ENCODE peak calls at places on chromosomes 5 and 9, in seven cellular contexts. One of them, this sample, is unnamed. For H3K4me1, the result is how much of the 10 kb centered on the place peaks cover.

GRCh38 chr5:68074048-68074632 is 141.4 kb upstream of the PIK3R1 start:
- DNase-seq in A549: no peak
- DNase-seq in tibial nerve: peak
- DNase-seq in breast epithelium: no peak
- DNase-seq in vagina: no peak
- DNase-seq in body of pancreas: peak
- DNase-seq in tibial artery: no peak
- DNase-seq in this sample: no peak

GRCh38 chr5:83589786-83590185 is 118.2 kb downstream of the VCAN start:
- DNase-seq in body of pancreas: no peak
- DNase-seq in A549: no peak
- DNase-seq in tibial artery: no peak
- DNase-seq in breast epithelium: no peak
- DNase-seq in tibial nerve: no peak
- DNase-seq in vagina: no peak
- DNase-seq in this sample: no peak

GRCh38 chr5:6175172-6175855 is 203.0 kb downstream of the MED10 start:
- DNase-seq in breast epithelium: no peak
- DNase-seq in body of pancreas: no peak
- DNase-seq in tibial artery: no peak
- DNase-seq in tibial nerve: no peak
- DNase-seq in vagina: peak
- DNase-seq in A549: no peak
- DNase-seq in this sample: no peak

GRCh38 chr5:172760933-172761332 is 10.1 kb downstream of the DUSP1 start:
- DNase-seq in tibial artery: no peak
- DNase-seq in tibial nerve: no peak
- DNase-seq in A549: no peak
- DNase-seq in body of pancreas: no peak
- DNase-seq in breast epithelium: no peak
- DNase-seq in vagina: no peak
- DNase-seq in this sample: no peak

GRCh38 chr5:115309751-115310370 is 13.4 kb upstream of the CCDC112 start:
- DNase-seq in tibial nerve: no peak
- DNase-seq in tibial artery: no peak
- DNase-seq in body of pancreas: no peak
- DNase-seq in vagina: no peak
- DNase-seq in breast epithelium: no peak
- DNase-seq in A549: peak
- DNase-seq in this sample: no peak

GRCh38 chr9:18504707-18505106 is 30.8 kb downstream of the ADAMTSL1 start:
- DNase-seq in breast epithelium: no peak
- DNase-seq in tibial nerve: no peak
- DNase-seq in body of pancreas: no peak
- DNase-seq in A549: no peak
- DNase-seq in vagina: no peak
- DNase-seq in tibial artery: no peak
- DNase-seq in this sample: no peak

GRCh38 chr5:181241393-181241975 is 2.2 kb downstream of the RACK1 start:
- DNase-seq in body of pancreas: no peak
- DNase-seq in A549: peak
- DNase-seq in tibial nerve: no peak
- DNase-seq in tibial artery: peak
- DNase-seq in breast epithelium: no peak
- DNase-seq in vagina: no peak
- DNase-seq in this sample: peak

GRCh38 chr5:127987354-127988148 is 96.0 kb upstream of the SLC12A2 start:
- DNase-seq in body of pancreas: no peak
- DNase-seq in vagina: no peak
- DNase-seq in A549: no peak
- DNase-seq in breast epithelium: no peak
- DNase-seq in tibial artery: no peak
- DNase-seq in tibial nerve: no peak
- DNase-seq in this sample: no peak

GRCh38 chr9:893843-894420 is 52.4 kb downstream of the DMRT1 start:
- DNase-seq in vagina: no peak
- DNase-seq in tibial artery: peak
- DNase-seq in A549: peak
- DNase-seq in breast epithelium: no peak
- DNase-seq in tibial nerve: no peak
- DNase-seq in body of pancreas: peak
- DNase-seq in this sample: peak

GRCh38 chr5:145246961-145247744 is 588.0 kb downstream of the PRELID2 start:
- DNase-seq in body of pancreas: no peak
- DNase-seq in breast epithelium: no peak
- DNase-seq in A549: no peak
- DNase-seq in tibial nerve: no peak
- DNase-seq in vagina: no peak
- DNase-seq in tibial artery: no peak
- DNase-seq in this sample: no peak

GRCh38 chr9:96217358-96217755 is 84.6 kb downstream of the HSD17B3 start:
- DNase-seq in breast epithelium: no peak
- DNase-seq in tibial artery: no peak
- DNase-seq in vagina: no peak
- DNase-seq in body of pancreas: peak
- DNase-seq in tibial nerve: no peak
- DNase-seq in A549: no peak
- DNase-seq in this sample: no peak

GRCh38 chr9:7570107-7570720 is 229.4 kb downstream of the DMAC1 start:
- DNase-seq in A549: peak
- DNase-seq in body of pancreas: peak
- DNase-seq in tibial nerve: peak
- DNase-seq in vagina: no peak
- DNase-seq in tibial artery: peak
- DNase-seq in breast epithelium: no peak
- DNase-seq in this sample: peak

GRCh38 chr5:163571755-163572154 is 66.3 kb downstream of the MAT2B start:
- DNase-seq in vagina: no peak
- DNase-seq in breast epithelium: no peak
- DNase-seq in body of pancreas: no peak
- DNase-seq in tibial artery: no peak
- DNase-seq in A549: no peak
- DNase-seq in tibial nerve: no peak
- DNase-seq in this sample: no peak

GRCh38 chr5:115419794-115420585 is 123.5 kb upstream of the CCDC112 start:
- DNase-seq in A549: peak
- DNase-seq in breast epithelium: no peak
- DNase-seq in body of pancreas: peak
- DNase-seq in tibial artery: no peak
- DNase-seq in vagina: no peak
- DNase-seq in tibial nerve: no peak
- DNase-seq in this sample: no peak

GRCh38 chr5:141623197-141623596 is 4.4 kb upstream of the DIAPH1 start:
- DNase-seq in breast epithelium: no peak
- DNase-seq in A549: no peak
- DNase-seq in vagina: no peak
- DNase-seq in body of pancreas: peak
- DNase-seq in tibial nerve: no peak
- DNase-seq in tibial artery: no peak
- DNase-seq in this sample: no peak

GRCh38 chr9:137451976-137452760 is 7.0 kb downstream of the NSMF start:
- DNase-seq in tibial artery: no peak
- DNase-seq in A549: no peak
- DNase-seq in breast epithelium: no peak
- DNase-seq in body of pancreas: no peak
- DNase-seq in tibial nerve: no peak
- DNase-seq in vagina: no peak
- DNase-seq in this sample: no peak

GRCh38 chr5:130526708-130527107 is 622.4 kb downstream of the CHSY3 start:
- DNase-seq in vagina: no peak
- DNase-seq in body of pancreas: no peak
- DNase-seq in tibial artery: no peak
- DNase-seq in breast epithelium: peak
- DNase-seq in A549: peak
- DNase-seq in tibial nerve: no peak
- DNase-seq in this sample: no peak

GRCh38 chr9:91825422-91825821 is 124.6 kb downstream of the ROR2 start:
- DNase-seq in breast epithelium: no peak
- DNase-seq in vagina: peak
- DNase-seq in tibial artery: no peak
- DNase-seq in tibial nerve: no peak
- DNase-seq in body of pancreas: peak
- DNase-seq in A549: no peak
- DNase-seq in this sample: no peak

GRCh38 chr9:91820949-91821880 is 128.8 kb downstream of the ROR2 start:
- DNase-seq in tibial artery: no peak
- DNase-seq in A549: no peak
- DNase-seq in breast epithelium: no peak
- DNase-seq in tibial nerve: no peak
- DNase-seq in vagina: no peak
- DNase-seq in body of pancreas: no peak
- DNase-seq in this sample: no peak

GRCh38 chr9:91824151-91824550 is 125.9 kb downstream of the ROR2 start:
- DNase-seq in vagina: no peak
- DNase-seq in tibial artery: no peak
- DNase-seq in breast epithelium: no peak
- DNase-seq in body of pancreas: no peak
- DNase-seq in A549: no peak
- DNase-seq in tibial nerve: no peak
- DNase-seq in this sample: no peak

GRCh38 chr9:91824591-91825339 is 125.3 kb downstream of the ROR2 start:
- DNase-seq in tibial nerve: no peak
- DNase-seq in body of pancreas: peak
- DNase-seq in tibial artery: no peak
- DNase-seq in A549: no peak
- DNase-seq in vagina: peak
- DNase-seq in breast epithelium: no peak
- DNase-seq in this sample: no peak

GRCh38 chr9:91825866-91826265 is 124.2 kb downstream of the ROR2 start:
- DNase-seq in body of pancreas: no peak
- DNase-seq in breast epithelium: no peak
- DNase-seq in A549: no peak
- DNase-seq in vagina: no peak
- DNase-seq in tibial artery: no peak
- DNase-seq in tibial nerve: no peak
- DNase-seq in this sample: no peak
- TF ChIP-seq CTCF in body of pancreas: no peak
- TF ChIP-seq CTCF in breast epithelium: no peak
- TF ChIP-seq CTCF in A549: no peak
- TF ChIP-seq CTCF in vagina: no peak
- TF ChIP-seq CTCF in tibial artery: no peak
- TF ChIP-seq CTCF in tibial nerve: no peak
- TF ChIP-seq CTCF in this sample: no peak

GRCh38 chr5:65981969-65982368 is 55.6 kb downstream of the ERBIN start:
- DNase-seq in body of pancreas: no peak
- DNase-seq in tibial artery: no peak
- DNase-seq in vagina: no peak
- DNase-seq in A549: no peak
- DNase-seq in tibial nerve: no peak
- DNase-seq in breast epithelium: no peak
- DNase-seq in this sample: no peak
- H3K4me1 ChIP-seq in body of pancreas: under half
- H3K4me1 ChIP-seq in tibial artery: under half
- H3K4me1 ChIP-seq in vagina: under half
- H3K4me1 ChIP-seq in A549: half or more
- H3K4me1 ChIP-seq in tibial nerve: under half
- H3K4me1 ChIP-seq in breast epithelium: under half
- H3K4me1 ChIP-seq in this sample: under half

DNA sequence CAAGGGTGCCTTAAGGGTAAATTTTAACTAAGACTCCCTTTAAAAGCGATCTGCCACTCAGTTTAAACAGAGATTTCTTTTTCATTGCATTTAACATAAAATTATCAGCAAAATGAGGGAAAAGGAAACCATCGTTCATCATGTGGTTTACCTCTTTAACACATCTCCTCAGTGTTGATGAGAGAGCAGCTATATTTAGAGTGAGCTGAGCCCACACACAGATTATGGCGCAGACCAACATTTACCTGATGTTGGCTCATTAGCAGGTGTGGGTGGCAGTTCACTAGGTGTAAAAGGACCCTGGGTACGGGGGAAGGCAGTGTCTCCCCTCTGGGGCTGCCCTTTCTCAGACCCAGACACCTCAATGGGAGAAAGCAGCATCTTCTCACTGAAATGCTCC is 149.8 kb downstream of the ENTREP1 start:
- DNase-seq in tibial nerve: no peak
- DNase-seq in tibial artery: no peak
- DNase-seq in vagina: no peak
- DNase-seq in A549: no peak
- DNase-seq in breast epithelium: no peak
- DNase-seq in body of pancreas: no peak
- DNase-seq in this sample: no peak
- H3K27ac ChIP-seq in tibial nerve: no peak
- H3K27ac ChIP-seq in tibial artery: no peak
- H3K27ac ChIP-seq in vagina: no peak
- H3K27ac ChIP-seq in A549: no peak
- H3K27ac ChIP-seq in breast epithelium: no peak
- H3K27ac ChIP-seq in body of pancreas: no peak
- H3K27ac ChIP-seq in this sample: no peak

GRCh38 chr9:117624106-117624505 is 80.1 kb upstream of the TLR4 start:
- DNase-seq in vagina: no peak
- DNase-seq in A549: no peak
- DNase-seq in body of pancreas: no peak
- DNase-seq in tibial artery: no peak
- DNase-seq in tibial nerve: no peak
- DNase-seq in breast epithelium: no peak
- DNase-seq in this sample: no peak

GRCh38 chr9:117625154-117625553 is 79.0 kb upstream of the TLR4 start:
- DNase-seq in breast epithelium: no peak
- DNase-seq in tibial artery: no peak
- DNase-seq in A549: no peak
- DNase-seq in vagina: no peak
- DNase-seq in tibial nerve: no peak
- DNase-seq in body of pancreas: no peak
- DNase-seq in this sample: no peak

GRCh38 chr9:117616436-117616835 is 87.8 kb upstream of the TLR4 start:
- DNase-seq in tibial artery: no peak
- DNase-seq in A549: no peak
- DNase-seq in breast epithelium: no peak
- DNase-seq in tibial nerve: no peak
- DNase-seq in vagina: no peak
- DNase-seq in body of pancreas: peak
- DNase-seq in this sample: no peak

GRCh38 chr9:117622347-117622746 is 81.9 kb upstream of the TLR4 start:
- DNase-seq in breast epithelium: no peak
- DNase-seq in body of pancreas: no peak
- DNase-seq in vagina: no peak
- DNase-seq in tibial artery: no peak
- DNase-seq in tibial nerve: no peak
- DNase-seq in A549: no peak
- DNase-seq in this sample: no peak
- TF ChIP-seq CTCF in breast epithelium: no peak
- TF ChIP-seq CTCF in body of pancreas: no peak
- TF ChIP-seq CTCF in vagina: no peak
- TF ChIP-seq CTCF in tibial artery: no peak
- TF ChIP-seq CTCF in tibial nerve: no peak
- TF ChIP-seq CTCF in A549: no peak
- TF ChIP-seq CTCF in this sample: no peak

DNA sequence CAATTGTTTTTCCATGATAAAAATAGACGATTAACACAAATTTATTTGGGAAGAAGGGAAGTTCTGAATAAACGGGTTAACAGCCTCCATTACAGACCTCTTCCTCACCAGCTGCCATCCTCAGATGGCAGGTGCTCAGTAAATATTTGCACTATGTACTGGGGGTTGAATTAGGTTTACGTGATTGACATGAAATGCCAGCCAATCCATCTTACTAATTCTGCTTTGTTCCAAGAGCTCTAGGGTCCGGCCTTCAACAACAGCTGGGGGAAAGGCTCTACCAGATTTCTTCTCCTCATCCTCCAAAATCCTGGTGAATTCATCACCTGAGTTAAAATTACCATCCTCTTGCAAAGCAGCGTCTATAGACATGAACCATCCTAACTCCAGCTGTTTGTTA is 104.6 kb downstream of the MTX3 start:
- DNase-seq in vagina: no peak
- DNase-seq in A549: no peak
- DNase-seq in tibial nerve: no peak
- DNase-seq in body of pancreas: no peak
- DNase-seq in tibial artery: no peak
- DNase-seq in breast epithelium: no peak
- DNase-seq in this sample: no peak
- H3K4me1 ChIP-seq in vagina: under half
- H3K4me1 ChIP-seq in A549: under half
- H3K4me1 ChIP-seq in tibial nerve: under half
- H3K4me1 ChIP-seq in body of pancreas: under half
- H3K4me1 ChIP-seq in tibial artery: under half
- H3K4me1 ChIP-seq in breast epithelium: under half
- H3K4me1 ChIP-seq in this sample: under half

This sample was measured in CD8-positive, alpha-beta T cell.